ENCODE peak calls at places on chromosomes 3 and 15, in seven cellular contexts. One of them, this sample, is unnamed.

GRCh38 chr3:110473405-110473804 is 598.2 kb upstream of the NECTIN3 start:
- DNase-seq in HCT116: no peak
- DNase-seq in GM12878: no peak
- DNase-seq in H1: no peak
- DNase-seq in HepG2: no peak
- DNase-seq in K562: no peak
- DNase-seq in SK-N-SH: no peak
- DNase-seq in this sample: no peak

GRCh38 chr3:24060055-24060454 is 115.0 kb downstream of the NR1D2 start:
- DNase-seq in HCT116: no peak
- DNase-seq in HepG2: no peak
- DNase-seq in K562: no peak
- DNase-seq in SK-N-SH: no peak
- DNase-seq in GM12878: no peak
- DNase-seq in H1: no peak
- DNase-seq in this sample: peak

GRCh38 chr3:42827654-42828053 is 18.4 kb downstream of the ACKR2 start:
- DNase-seq in HepG2: no peak
- DNase-seq in HCT116: no peak
- DNase-seq in H1: no peak
- DNase-seq in GM12878: no peak
- DNase-seq in SK-N-SH: no peak
- DNase-seq in K562: no peak
- DNase-seq in this sample: no peak

GRCh38 chr15:47461560-47462175 is 255.6 kb upstream of the SEMA6D start:
- DNase-seq in GM12878: no peak
- DNase-seq in K562: no peak
- DNase-seq in H1: no peak
- DNase-seq in HCT116: no peak
- DNase-seq in HepG2: no peak
- DNase-seq in SK-N-SH: no peak
- DNase-seq in this sample: no peak

GRCh38 chr15:79004336-79004735 is 59.5 kb upstream of the CTSH start:
- DNase-seq in K562: peak
- DNase-seq in H1: no peak
- DNase-seq in HCT116: peak
- DNase-seq in SK-N-SH: no peak
- DNase-seq in HepG2: peak
- DNase-seq in GM12878: peak
- DNase-seq in this sample: no peak

GRCh38 chr15:58865420-58865880 is 68.0 kb downstream of the SLTM start:
- DNase-seq in SK-N-SH: no peak
- DNase-seq in K562: no peak
- DNase-seq in GM12878: no peak
- DNase-seq in HCT116: no peak
- DNase-seq in H1: no peak
- DNase-seq in HepG2: peak
- DNase-seq in this sample: no peak

GRCh38 chr15:34584321-34584668 is 844 bp upstream of the GOLGA8B start:
- DNase-seq in K562: no peak
- DNase-seq in HCT116: no peak
- DNase-seq in GM12878: no peak
- DNase-seq in HepG2: no peak
- DNase-seq in SK-N-SH: no peak
- DNase-seq in H1: no peak
- DNase-seq in this sample: no peak

GRCh38 chr3:111594205-111594604 is 941 bp downstream of the ZBED2 start:
- DNase-seq in H1: no peak
- DNase-seq in HepG2: no peak
- DNase-seq in SK-N-SH: no peak
- DNase-seq in K562: no peak
- DNase-seq in GM12878: no peak
- DNase-seq in HCT116: no peak
- DNase-seq in this sample: no peak

GRCh38 chr3:124149774-124150173 is 157.8 kb upstream of the ROPN1 start:
- DNase-seq in HCT116: no peak
- DNase-seq in SK-N-SH: no peak
- DNase-seq in HepG2: no peak
- DNase-seq in K562: no peak
- DNase-seq in H1: no peak
- DNase-seq in GM12878: no peak
- DNase-seq in this sample: peak

GRCh38 chr3:170270282-170270891 is 48.2 kb downstream of the PRKCI start:
- DNase-seq in HepG2: peak
- DNase-seq in H1: no peak
- DNase-seq in GM12878: no peak
- DNase-seq in HCT116: no peak
- DNase-seq in K562: no peak
- DNase-seq in SK-N-SH: no peak
- DNase-seq in this sample: no peak

GRCh38 chr3:170275832-170276231 is 53.6 kb downstream of the PRKCI start:
- DNase-seq in HepG2: no peak
- DNase-seq in GM12878: no peak
- DNase-seq in K562: no peak
- DNase-seq in SK-N-SH: no peak
- DNase-seq in HCT116: no peak
- DNase-seq in H1: no peak
- DNase-seq in this sample: no peak

GRCh38 chr3:170277833-170278586 is 55.8 kb downstream of the PRKCI start:
- DNase-seq in GM12878: no peak
- DNase-seq in HepG2: no peak
- DNase-seq in H1: no peak
- DNase-seq in HCT116: no peak
- DNase-seq in K562: no peak
- DNase-seq in SK-N-SH: no peak
- DNase-seq in this sample: no peak

GRCh38 chr3:170278632-170279031 is 56.4 kb downstream of the PRKCI start:
- DNase-seq in HCT116: no peak
- DNase-seq in K562: no peak
- DNase-seq in GM12878: no peak
- DNase-seq in HepG2: no peak
- DNase-seq in H1: no peak
- DNase-seq in SK-N-SH: no peak
- DNase-seq in this sample: no peak

GRCh38 chr3:170274641-170275040 is 52.4 kb downstream of the PRKCI start:
- DNase-seq in SK-N-SH: no peak
- DNase-seq in HepG2: no peak
- DNase-seq in GM12878: no peak
- DNase-seq in H1: no peak
- DNase-seq in K562: no peak
- DNase-seq in HCT116: no peak
- DNase-seq in this sample: no peak
- TF ChIP-seq JUND in SK-N-SH: no peak
- TF ChIP-seq JUND in HepG2: no peak
- TF ChIP-seq JUND in GM12878: no peak
- TF ChIP-seq JUND in H1: no peak
- TF ChIP-seq JUND in K562: no peak
- TF ChIP-seq JUND in HCT116: no peak
- TF ChIP-seq JUND in this sample: no peak

GRCh38 chr3:171810278-171811058 is at the start of gene PLD1:
- DNase-seq in SK-N-SH: peak
- DNase-seq in HCT116: peak
- DNase-seq in K562: peak
- DNase-seq in GM12878: no peak
- DNase-seq in HepG2: peak
- DNase-seq in H1: peak
- DNase-seq in this sample: peak
- TF ChIP-seq JUND in SK-N-SH: no peak
- TF ChIP-seq JUND in HCT116: no peak
- TF ChIP-seq JUND in K562: no peak
- TF ChIP-seq JUND in GM12878: no peak
- TF ChIP-seq JUND in HepG2: no peak
- TF ChIP-seq JUND in H1: no peak
- TF ChIP-seq JUND in this sample: no peak

GRCh38 chr15:65920121-65920520 is 50.8 kb downstream of the RAB11A start:
- DNase-seq in K562: no peak
- DNase-seq in SK-N-SH: no peak
- DNase-seq in H1: no peak
- DNase-seq in HCT116: no peak
- DNase-seq in GM12878: no peak
- DNase-seq in HepG2: no peak
- DNase-seq in this sample: no peak
- TF ChIP-seq JUND in K562: no peak
- TF ChIP-seq JUND in SK-N-SH: no peak
- TF ChIP-seq JUND in H1: no peak
- TF ChIP-seq JUND in HCT116: no peak
- TF ChIP-seq JUND in GM12878: no peak
- TF ChIP-seq JUND in HepG2: no peak
- TF ChIP-seq JUND in this sample: no peak

GRCh38 chr3:10312391-10312790 is 8.5 kb downstream of the SEC13 start:
- DNase-seq in K562: no peak
- DNase-seq in GM12878: no peak
- DNase-seq in SK-N-SH: no peak
- DNase-seq in HCT116: no peak
- DNase-seq in H1: no peak
- DNase-seq in HepG2: no peak
- DNase-seq in this sample: no peak

GRCh38 chr3:10311710-10312109 is 9.2 kb downstream of the SEC13 start:
- DNase-seq in SK-N-SH: no peak
- DNase-seq in H1: no peak
- DNase-seq in HepG2: no peak
- DNase-seq in K562: no peak
- DNase-seq in GM12878: no peak
- DNase-seq in HCT116: no peak
- DNase-seq in this sample: no peak

GRCh38 chr3:10308678-10309077 is 12.2 kb downstream of the SEC13 start:
- DNase-seq in HepG2: no peak
- DNase-seq in GM12878: no peak
- DNase-seq in H1: no peak
- DNase-seq in SK-N-SH: no peak
- DNase-seq in K562: no peak
- DNase-seq in HCT116: no peak
- DNase-seq in this sample: no peak

GRCh38 chr3:10309736-10310135 is 11.2 kb downstream of the SEC13 start:
- DNase-seq in SK-N-SH: no peak
- DNase-seq in K562: no peak
- DNase-seq in HCT116: no peak
- DNase-seq in H1: no peak
- DNase-seq in HepG2: no peak
- DNase-seq in GM12878: no peak
- DNase-seq in this sample: no peak

GRCh38 chr3:10310578-10310977 is 10.3 kb downstream of the SEC13 start:
- DNase-seq in K562: no peak
- DNase-seq in HCT116: no peak
- DNase-seq in GM12878: no peak
- DNase-seq in SK-N-SH: no peak
- DNase-seq in HepG2: no peak
- DNase-seq in H1: no peak
- DNase-seq in this sample: no peak
- TF ChIP-seq JUND in K562: no peak
- TF ChIP-seq JUND in HCT116: no peak
- TF ChIP-seq JUND in GM12878: no peak
- TF ChIP-seq JUND in SK-N-SH: no peak
- TF ChIP-seq JUND in HepG2: no peak
- TF ChIP-seq JUND in H1: no peak
- TF ChIP-seq JUND in this sample: no peak

GRCh38 chr15:29043731-29044485 is 158.1 kb downstream of the APBA2 start:
- DNase-seq in SK-N-SH: peak
- DNase-seq in H1: no peak
- DNase-seq in HepG2: no peak
- DNase-seq in GM12878: no peak
- DNase-seq in K562: no peak
- DNase-seq in HCT116: no peak
- DNase-seq in this sample: no peak

GRCh38 chr15:29044506-29044905 is 158.7 kb downstream of the APBA2 start:
- DNase-seq in H1: no peak
- DNase-seq in SK-N-SH: peak
- DNase-seq in GM12878: no peak
- DNase-seq in K562: no peak
- DNase-seq in HCT116: no peak
- DNase-seq in HepG2: no peak
- DNase-seq in this sample: no peak

GRCh38 chr15:29046946-29047345 is 161.2 kb downstream of the APBA2 start:
- DNase-seq in SK-N-SH: no peak
- DNase-seq in K562: no peak
- DNase-seq in H1: no peak
- DNase-seq in GM12878: no peak
- DNase-seq in HepG2: no peak
- DNase-seq in HCT116: no peak
- DNase-seq in this sample: no peak

GRCh38 chr15:29046281-29046810 is 160.6 kb downstream of the APBA2 start:
- DNase-seq in HCT116: no peak
- DNase-seq in HepG2: no peak
- DNase-seq in GM12878: no peak
- DNase-seq in SK-N-SH: no peak
- DNase-seq in H1: no peak
- DNase-seq in K562: no peak
- DNase-seq in this sample: no peak

DNA sequence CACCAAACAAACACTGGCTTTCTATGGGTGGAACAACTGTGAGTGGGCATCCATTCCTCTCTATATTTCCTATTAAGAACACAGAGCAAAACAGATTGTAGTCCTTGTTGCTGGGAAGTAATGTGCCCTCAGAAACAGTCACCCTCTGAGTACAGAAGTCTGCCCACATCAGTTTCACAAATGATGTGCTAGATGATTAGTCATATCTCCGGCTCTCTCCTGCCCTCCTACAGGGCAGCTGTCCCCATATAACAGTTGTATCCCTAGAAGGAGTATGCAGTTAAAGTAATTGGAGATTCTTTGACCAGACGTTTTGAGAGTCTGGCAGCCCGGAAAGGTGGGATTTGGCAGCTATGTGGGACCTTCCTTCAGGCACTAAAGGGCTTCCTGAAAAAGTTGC is 159.9 kb downstream of the APBA2 start:
- DNase-seq in GM12878: no peak
- DNase-seq in HepG2: no peak
- DNase-seq in H1: no peak
- DNase-seq in K562: no peak
- DNase-seq in SK-N-SH: no peak
- DNase-seq in HCT116: no peak
- DNase-seq in this sample: no peak
- TF ChIP-seq JUND in GM12878: no peak
- TF ChIP-seq JUND in HepG2: no peak
- TF ChIP-seq JUND in H1: no peak
- TF ChIP-seq JUND in K562: no peak
- TF ChIP-seq JUND in SK-N-SH: no peak
- TF ChIP-seq JUND in HCT116: no peak
- TF ChIP-seq JUND in this sample: no peak

DNA sequence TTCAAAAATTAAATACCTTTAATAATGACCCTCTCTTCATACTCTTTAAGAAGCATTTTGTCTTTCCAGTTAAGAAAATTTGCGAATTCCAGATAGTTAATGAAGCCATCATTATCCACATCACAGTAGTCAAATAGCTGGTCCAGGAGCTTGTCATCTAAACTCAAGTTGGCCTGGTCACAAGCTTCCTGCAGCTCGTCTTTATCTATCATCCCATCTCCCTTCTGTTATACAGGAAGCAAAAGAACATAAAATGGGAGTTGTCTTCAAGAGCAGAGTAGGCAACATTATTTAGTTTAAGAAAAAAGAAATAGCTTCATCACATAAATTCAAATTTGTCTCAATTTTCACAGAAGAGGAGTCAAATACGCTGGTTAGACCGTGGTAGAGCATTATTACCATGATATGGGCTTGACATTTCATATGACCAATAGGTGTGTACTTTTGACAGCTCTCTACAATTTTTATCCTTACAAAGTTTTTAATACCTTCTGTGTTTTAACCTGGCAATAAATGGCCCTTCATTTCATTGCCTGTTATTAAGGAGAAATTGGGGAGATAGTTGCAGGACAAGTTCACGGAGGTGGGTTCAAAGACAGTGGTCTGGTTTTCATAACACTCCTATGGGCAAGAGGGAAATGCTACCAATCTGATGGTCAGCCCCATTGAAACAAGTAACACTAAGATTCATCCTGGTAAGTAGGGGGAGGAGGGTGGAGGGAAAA is 45.4 kb downstream of the EFHB start:
- DNase-seq in H1: no peak
- DNase-seq in HepG2: no peak
- DNase-seq in HCT116: no peak
- DNase-seq in SK-N-SH: no peak
- DNase-seq in K562: peak
- DNase-seq in GM12878: no peak
- DNase-seq in this sample: no peak
- TF ChIP-seq JUND in H1: no peak
- TF ChIP-seq JUND in HepG2: no peak
- TF ChIP-seq JUND in HCT116: no peak
- TF ChIP-seq JUND in SK-N-SH: no peak
- TF ChIP-seq JUND in K562: no peak
- TF ChIP-seq JUND in GM12878: no peak
- TF ChIP-seq JUND in this sample: no peak